ENCODE peak calls at places on chromosomes 5 and 9, in four cellular contexts. Y is gastrocnemius medialis, J is neuronal stem cell, A is tibial artery. W is an unnamed sample.

GRCh38 chr5:134526483-134527155 is 1.1 kb downstream of the JADE2 start:
- DNase-seq in J (peak; percentile 55), Y (peak; percentile 69), A (peak; percentile 91), W (peak; percentile 90)

GRCh38 chr5:146441896-146442295 is 5.2 kb upstream of the TCERG1 start:
- DNase-seq in A (no peak), Y (no peak), J (no peak), W (no peak)

GRCh38 chr5:173016621-173017046 is 33.1 kb downstream of the ATP6V0E1 start:
- DNase-seq in A (no peak), Y (peak; percentile 33), J (no peak), W (no peak)

GRCh38 chr9:106929471-106930198 is 66.7 kb downstream of the ZNF462 start:
- DNase-seq in J (no peak), A (no peak), Y (no peak), W (no peak)

GRCh38 chr5:133938039-133938821 is 30.2 kb downstream of the C5orf15 start:
- DNase-seq in J (no peak), A (peak; percentile 31), Y (no peak), W (no peak)

GRCh38 chr5:154534457-154535050 is 56.5 kb upstream of the HAND1 start:
- DNase-seq in A (no peak), Y (no peak), J (no peak), W (no peak)

GRCh38 chr9:74285075-74285474 is 212.1 kb upstream of the RORB start:
- DNase-seq in A (no peak), Y (no peak), J (no peak), W (no peak)

GRCh38 chr5:76785493-76785892 is 33.3 kb upstream of the F2RL1 start:
- DNase-seq in J (no peak), Y (no peak), A (no peak), W (no peak)

GRCh38 chr9:110440161-110440560 is 102.5 kb upstream of the TXNDC8 start:
- DNase-seq in J (no peak), A (no peak), Y (no peak), W (no peak)

GRCh38 chr9:34206561-34206960 is 27.7 kb downstream of the UBAP1 start:
- DNase-seq in Y (no peak), J (no peak), A (no peak), W (no peak)

GRCh38 chr9:88514247-88514646 is 20.7 kb upstream of the NXNL2 start:
- DNase-seq in A (peak; percentile 27), J (no peak), Y (no peak), W (no peak)

GRCh38 chr5:158450761-158451160 is 591.8 kb upstream of the CLINT1 start:
- DNase-seq in A (no peak), J (no peak), Y (no peak), W (no peak)

GRCh38 chr9:85871008-85871407 is 69.9 kb upstream of the NAA35 start:
- DNase-seq in A (no peak), Y (no peak), J (no peak), W (no peak)

GRCh38 chr5:127042593-127042992 is 12.2 kb upstream of the MARCHF3 start:
- DNase-seq in A (no peak), J (no peak), Y (no peak), W (no peak)

GRCh38 chr5:140351609-140352334 is 5.4 kb upstream of the HBEGF start:
- DNase-seq in Y (no peak), J (peak; percentile 82), A (no peak), W (no peak)

GRCh38 chr9:6641561-6641960 is 4.0 kb downstream of the GLDC start:
- DNase-seq in J (no peak), Y (no peak), A (no peak), W (no peak)

GRCh38 chr9:95071450-95071849 is 246.1 kb downstream of the FANCC start:
- DNase-seq in J (no peak), A (no peak), Y (no peak), W (no peak)
- H3K27ac ChIP-seq in J (no peak overlapping the region), A (peak overlapping the region; percentile 69), Y (peak overlapping the region; percentile 85), W (peak overlapping the region; percentile 93)

GRCh38 chr9:11192993-11193392 is 580.2 kb upstream of the PTPRD start:
- DNase-seq in A (no peak), J (no peak), Y (no peak), W (no peak)
- H3K27me3 ChIP-seq in A (no peaks in the 10 kb centered on the region), J (no peaks in the 10 kb centered on the region), Y (no peaks in the 10 kb centered on the region), W (no peaks in the 10 kb centered on the region)

DNA sequence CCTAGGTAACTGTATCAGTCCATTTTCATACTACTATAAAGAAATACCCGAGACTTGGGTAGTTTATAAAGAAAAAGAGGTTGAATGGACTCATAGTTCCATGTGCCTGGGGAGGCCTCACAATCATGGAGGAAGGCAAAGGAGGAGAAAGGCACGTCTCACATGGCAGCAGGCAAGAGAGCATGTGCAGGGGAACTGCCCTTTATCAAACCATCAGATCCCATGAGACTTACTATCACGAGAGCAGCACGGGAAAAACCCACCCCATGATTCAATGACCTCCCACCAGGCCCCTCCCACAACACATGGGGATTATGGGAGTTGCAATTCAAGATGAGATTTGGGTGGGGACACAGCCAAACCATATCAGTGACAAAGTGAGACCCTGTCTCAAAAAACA is 19.9 kb downstream of the TRAF2 start:
- DNase-seq in J (no peak), Y (no peak), A (no peak), W (no peak)
- H3K36me3 ChIP-seq in J (peaks cover 86% of the 10 kb centered on the region), Y (peaks cover 29% of the 10 kb centered on the region), A (peaks cover 35% of the 10 kb centered on the region), W (peaks cover 47% of the 10 kb centered on the region)

DNA sequence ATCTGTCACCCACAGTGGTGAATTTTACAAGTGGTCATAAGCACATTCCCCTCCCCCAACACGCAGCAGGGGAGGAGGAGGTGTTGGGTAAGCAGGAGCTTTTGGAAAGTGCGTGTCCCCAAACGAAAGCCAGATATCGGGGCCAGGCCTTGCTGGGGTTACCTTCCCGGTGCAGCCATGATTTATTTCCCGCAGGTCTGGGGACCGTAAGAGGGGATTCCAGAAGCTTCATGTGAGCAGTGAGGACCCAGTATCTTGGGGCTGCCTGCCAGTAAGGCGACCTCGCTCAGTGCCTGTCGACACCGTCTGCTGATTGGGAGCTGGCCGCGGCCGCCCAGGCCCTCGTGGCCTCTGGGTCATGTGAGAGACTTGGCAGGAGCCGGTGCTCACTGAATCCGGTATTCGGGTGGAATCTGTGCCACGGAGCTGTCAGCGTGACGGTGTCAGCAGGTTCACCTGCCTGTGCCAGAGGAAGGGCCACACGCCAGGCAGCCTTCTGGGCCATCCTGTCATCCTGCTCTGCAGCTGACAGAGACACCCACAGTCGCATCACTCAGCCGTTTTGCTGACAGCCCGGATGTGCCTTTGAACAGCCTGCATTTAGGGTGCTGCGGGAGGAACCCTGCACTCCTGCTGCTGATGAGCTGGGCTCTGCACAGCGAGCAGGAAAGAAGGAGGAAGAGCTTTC is 37.3 kb downstream of the SEC61B start:
- DNase-seq in J (no peak), Y (peak; percentile 97), A (peak; percentile 91), W (peak; percentile 98)
- H3K27ac ChIP-seq in J (no peak overlapping the region), Y (peak overlapping the region; percentile 99), A (peak overlapping the region; percentile 72), W (peak overlapping the region; percentile 95)

DNA sequence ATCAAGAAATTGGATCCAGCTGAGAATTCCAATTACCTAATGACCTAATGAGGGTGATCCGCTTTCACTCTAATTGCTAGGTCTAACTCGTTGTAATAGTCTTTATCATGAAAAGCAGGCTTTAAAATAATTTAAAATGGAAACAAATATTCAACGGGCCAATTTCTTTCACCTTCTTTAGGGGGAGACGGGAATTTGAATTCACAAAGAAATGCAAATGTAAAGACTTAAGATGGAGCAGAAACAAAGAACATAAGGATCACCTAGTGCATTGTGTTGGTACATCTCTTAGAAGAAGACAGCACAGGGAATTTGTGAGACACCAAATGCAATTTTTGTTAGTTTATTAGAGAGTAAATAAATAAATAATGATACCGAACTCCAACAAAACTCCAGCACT is 1.5 kb upstream of the KCNN2 start:
- DNase-seq in J (no peak), A (no peak), Y (no peak), W (no peak)
- H3K27me3 ChIP-seq in J (no peaks in the 10 kb centered on the region), A (no peaks in the 10 kb centered on the region), Y (peaks cover 30% of the 10 kb centered on the region), W (peaks cover 20% of the 10 kb centered on the region)

DNA sequence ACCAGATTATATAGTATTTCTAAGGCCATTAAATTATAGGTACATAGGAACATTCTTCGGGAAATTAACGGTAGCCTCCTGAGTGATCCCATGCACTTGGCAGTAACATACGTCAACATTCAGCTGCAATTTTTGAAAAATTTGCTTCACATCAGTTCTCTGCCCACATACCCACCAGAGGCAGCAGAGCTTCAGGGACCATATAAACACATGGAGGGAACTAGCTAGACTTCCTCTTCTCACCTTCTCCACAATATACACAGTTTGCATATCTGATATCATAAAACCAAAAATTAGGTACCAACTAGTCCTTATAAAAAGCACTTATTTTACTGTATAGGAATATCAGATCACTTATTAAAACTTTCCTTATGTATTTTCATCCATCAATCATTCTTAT is 4.8 kb downstream of the PSIP1 start:
- DNase-seq in J (no peak), Y (no peak), A (no peak), W (no peak)
- H3K36me3 ChIP-seq in J (peaks cover 88% of the 10 kb centered on the region), Y (peaks cover 18% of the 10 kb centered on the region), A (peaks cover 10% of the 10 kb centered on the region), W (peaks cover 5% of the 10 kb centered on the region)

W was measured in psoas muscle.